ENCODE peak calls at places on chromosome 22, in four cellular contexts. H, B, W and X are unnamed samples.

GRCh38 chr22:50723991-50724390 is 14.0 kb upstream of the ACR start:
- DNase-seq in B (no peak), W (no peak), H (no peak), X (peak; percentile 52)

GRCh38 chr22:27201741-27202140 is 544.4 kb downstream of the MIAT start:
- DNase-seq in B (no peak), H (no peak), W (no peak), X (no peak)

GRCh38 chr22:19679476-19680099 is 34.7 kb upstream of the SEPTIN5 start:
- DNase-seq in H (peak; percentile 33), B (peak; percentile 75), W (peak; percentile 31), X (peak; percentile 78)

GRCh38 chr22:20080776-20081654 is 974 bp downstream of the DGCR8 start:
- DNase-seq in H (peak; percentile 17), B (no peak), W (peak; percentile 71), X (peak; percentile 77)

GRCh38 chr22:38355275-38355674 is 38.0 kb upstream of the CSNK1E start:
- DNase-seq in W (no peak), B (peak; percentile 32), H (no peak), X (peak; percentile 62)

GRCh38 chr22:39236321-39237275 is 8.2 kb downstream of the PDGFB start:
- DNase-seq in W (no peak), B (no peak), H (peak; percentile 97), X (peak; percentile 59)

GRCh38 chr22:28711820-28712777 is 29.5 kb downstream of the CHEK2 start:
- DNase-seq in W (peak; percentile 58), H (no peak), B (no peak), X (no peak)

GRCh38 chr22:49239264-49240015 is 588.2 kb downstream of the BRD1 start:
- DNase-seq in H (no peak), W (no peak), B (no peak), X (peak; percentile 67)

GRCh38 chr22:29524440-29525191 is 28.9 kb downstream of the THOC5 start:
- DNase-seq in B (no peak), W (peak; percentile 11), H (peak; percentile 55), X (no peak)

GRCh38 chr22:33555814-33556522 is 364.3 kb downstream of the LARGE1 start:
- DNase-seq in W (no peak), H (no peak), B (no peak), X (no peak)

GRCh38 chr22:19120829-19121630 is 1.2 kb downstream of the DGCR2 start:
- DNase-seq in W (peak; percentile 37), B (no peak), H (peak; percentile 28), X (no peak)

GRCh38 chr22:38623357-38623756 is 32.8 kb downstream of the FAM227A start:
- DNase-seq in H (no peak), B (no peak), W (no peak), X (no peak)

GRCh38 chr22:30325065-30325720 is 1.5 kb downstream of the TBC1D10A start:
- DNase-seq in B (peak; percentile 83), H (peak; percentile 6), W (peak; percentile 69), X (no peak)

GRCh38 chr22:49330421-49331222 is 497.1 kb downstream of the BRD1 start:
- DNase-seq in W (no peak), B (peak; percentile 52), H (no peak), X (peak; percentile 22)

GRCh38 chr22:22720201-22720723 is 75.8 kb downstream of the GGTLC2 start:
- DNase-seq in H (no peak), W (peak; percentile 19), B (no peak), X (no peak)

GRCh38 chr22:28139993-28140392 is 220.9 kb upstream of the PITPNB start:
- DNase-seq in H (peak; percentile 5), W (peak; percentile 65), B (no peak), X (no peak)

GRCh38 chr22:22714600-22715361 is 70.4 kb downstream of the GGTLC2 start:
- DNase-seq in B (no peak), W (no peak), H (no peak), X (no peak)

GRCh38 chr22:50169774-50170341 is 673 bp upstream of the PANX2 start:
- DNase-seq in W (no peak), B (peak; percentile 47), H (peak; percentile 49), X (no peak)

GRCh38 chr22:44186737-44187136 is 6.0 kb downstream of the PARVG start:
- DNase-seq in W (no peak), H (no peak), B (peak; percentile 33), X (peak; percentile 34)

GRCh38 chr22:28142361-28142801 is 223.3 kb upstream of the PITPNB start:
- DNase-seq in W (peak; percentile 92), B (no peak), H (no peak), X (no peak)

GRCh38 chr22:38860291-38861169 is 11.5 kb downstream of the CBX6 start:
- DNase-seq in B (peak; percentile 68), W (no peak), H (no peak), X (no peak)

GRCh38 chr22:19933328-19934241 is 8.0 kb upstream of the COMT start:
- DNase-seq in W (no peak), B (no peak), H (no peak), X (no peak)

GRCh38 chr22:46673677-46674236 is 53.6 kb downstream of the GRAMD4 start:
- DNase-seq in B (no peak), H (no peak), W (no peak), X (no peak)

DNA sequence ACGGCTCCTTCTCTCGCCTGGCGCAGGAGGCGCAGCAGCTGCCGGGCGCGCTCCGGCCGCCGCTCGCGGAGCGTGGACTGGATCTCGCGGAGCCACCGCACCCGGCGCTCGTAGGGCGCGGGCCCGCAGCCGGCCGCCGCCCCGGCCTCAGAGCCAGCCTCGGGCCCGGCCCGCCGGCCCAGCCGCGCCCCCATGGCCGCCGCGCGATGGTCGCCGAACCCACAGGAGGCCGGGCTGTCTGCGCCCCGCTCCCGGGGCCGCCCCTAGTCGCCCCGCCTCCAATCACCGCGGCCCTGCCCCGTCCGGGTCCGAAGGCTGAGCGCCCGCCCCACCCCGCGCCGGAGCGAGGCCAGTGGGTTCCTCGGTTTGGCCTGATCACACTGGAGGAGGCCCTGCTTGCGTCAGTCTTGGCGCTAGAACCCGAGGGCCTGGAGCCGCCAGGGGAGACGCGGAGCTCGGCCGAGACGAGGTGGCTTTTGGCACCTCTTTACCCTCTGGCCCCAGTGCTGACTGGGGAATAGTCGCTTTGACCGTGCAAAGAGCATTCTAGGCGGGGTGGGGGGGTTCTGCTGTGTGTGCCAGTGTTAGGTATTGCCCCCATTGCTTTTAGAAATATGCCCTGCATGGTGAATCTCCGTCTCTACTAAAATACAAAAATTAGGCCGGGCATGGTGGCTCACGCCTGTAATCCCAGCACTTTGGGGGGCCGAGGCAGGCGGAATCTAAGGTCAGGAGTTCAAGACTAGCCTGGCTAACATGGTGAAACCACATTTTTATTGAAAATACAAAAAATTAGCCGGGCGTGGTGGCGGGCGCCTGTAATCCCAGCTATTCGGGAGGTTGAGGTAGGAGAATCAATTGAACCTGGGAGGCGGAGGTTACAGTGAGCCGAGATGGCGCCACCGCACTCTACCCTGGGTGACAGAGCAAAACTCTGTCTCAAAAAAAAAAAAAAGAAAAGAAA is at the start of gene LRRC75B:
- DNase-seq in B (peak; percentile 97), W (peak; percentile 60), H (peak; percentile 92), X (peak; percentile 96)
- H3K27ac ChIP-seq in B (peak within 1 kb of the TSS; percentile 83), W (peak within 1 kb of the TSS; percentile 34), H (peak within 1 kb of the TSS; percentile 75), X (peak within 1 kb of the TSS; percentile 80)

DNA sequence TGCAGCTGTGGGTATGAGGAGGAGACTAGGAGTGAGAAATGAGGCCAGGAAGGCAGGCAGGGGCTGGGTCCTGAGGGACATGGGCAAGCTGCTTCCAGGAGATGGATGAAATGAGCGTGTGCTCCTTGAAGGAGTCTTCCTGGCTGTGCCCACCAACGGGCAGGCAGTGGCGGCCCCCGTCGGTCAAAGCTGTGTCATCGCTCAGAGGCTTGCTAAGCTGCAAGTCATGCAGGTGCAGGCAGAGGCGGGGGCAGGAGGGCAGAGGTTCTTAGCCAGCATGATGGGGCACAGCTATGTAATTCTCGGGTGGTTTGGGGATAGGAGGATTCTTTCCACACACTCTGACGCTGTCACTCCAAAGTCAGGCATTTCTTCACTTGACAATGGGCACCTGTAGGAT is 12.5 kb upstream of the PEX26 start:
- DNase-seq in B (no peak), H (no peak), W (no peak), X (no peak)
- H3K27ac ChIP-seq in B (no peak overlapping the region), H (no peak overlapping the region), W (no peak overlapping the region), X (no peak overlapping the region)

GRCh38 chr22:40482391-40482790 is 112.0 kb downstream of the SGSM3 start:
- DNase-seq in H (no peak), B (no peak), W (no peak), X (no peak)
- H3K27ac ChIP-seq in H (no peak overlapping the region), B (no peak overlapping the region), W (no peak overlapping the region), X (no peak overlapping the region)

DNA sequence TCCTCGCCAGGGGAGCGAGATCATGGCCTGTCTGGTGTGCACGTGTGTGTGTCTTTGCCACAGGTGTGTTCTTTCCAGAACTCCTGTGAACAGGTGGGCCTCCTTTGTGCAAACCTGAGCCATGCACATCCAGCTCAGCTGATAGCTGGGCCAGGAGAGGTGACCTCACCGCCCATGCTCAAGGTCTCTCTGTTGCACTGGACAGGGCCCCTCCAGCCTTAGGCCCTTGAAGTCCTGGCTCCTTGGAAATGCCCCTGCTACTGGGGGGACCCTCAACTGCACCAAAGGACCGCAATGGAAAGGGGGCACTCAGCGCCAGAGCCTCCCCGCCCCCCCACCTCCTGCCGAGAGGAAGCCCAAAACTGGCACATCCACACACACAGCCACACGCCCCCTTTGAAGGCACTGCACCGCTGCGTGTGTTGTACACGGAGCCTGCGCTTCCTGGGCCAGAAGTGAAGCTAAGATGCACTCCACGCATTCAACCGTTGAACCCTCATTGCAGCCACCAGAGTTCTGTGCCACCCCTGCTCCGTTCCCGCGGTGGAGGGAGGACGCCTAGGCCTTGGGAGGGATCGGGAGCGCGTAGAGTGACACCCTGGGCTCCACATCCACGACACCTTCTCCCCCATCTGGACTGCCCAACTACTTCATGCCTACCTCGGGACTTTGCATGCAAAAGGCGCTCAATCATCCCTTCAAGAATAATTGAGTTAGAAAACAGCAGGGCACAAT is 16.4 kb upstream of the IL2RB start:
- DNase-seq in W (no peak), H (no peak), B (no peak), X (peak; percentile 66)
- H3K27ac ChIP-seq in W (no peak overlapping the region), H (no peak overlapping the region), B (no peak overlapping the region), X (no peak overlapping the region)

GRCh38 chr22:42369250-42370041 is 62.8 kb downstream of the NFAM1 start:
- DNase-seq in B (peak; percentile 97), W (peak; percentile 81), H (peak; percentile 97), X (peak; percentile 98)
- H3K27ac ChIP-seq in B (peak overlapping the region; percentile 69), W (no peak overlapping the region), H (no peak overlapping the region), X (no peak overlapping the region)

DNA sequence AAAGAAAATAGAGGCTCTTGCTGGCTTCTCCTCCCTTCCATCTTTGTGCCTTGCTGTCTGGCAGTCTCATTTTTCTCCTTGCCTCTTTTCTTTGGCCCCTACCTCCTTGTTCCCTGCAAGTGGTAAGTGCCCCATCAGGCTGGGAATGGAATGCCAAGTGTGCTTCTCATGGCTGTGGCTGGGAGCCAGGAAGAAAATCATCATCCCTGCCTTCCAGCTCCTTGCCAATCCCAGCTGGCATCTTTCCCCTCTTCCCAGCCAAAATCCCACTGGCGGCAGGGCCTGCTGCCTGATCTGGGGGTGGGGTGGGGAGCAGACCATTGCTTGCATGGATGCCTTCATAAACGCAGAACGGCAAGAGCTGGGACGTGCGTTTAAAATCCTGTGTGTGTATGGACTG is 27.0 kb upstream of the SLC25A18 start:
- DNase-seq in B (no peak), W (no peak), H (no peak), X (no peak)
- H3K27ac ChIP-seq in B (no peak overlapping the region), W (no peak overlapping the region), H (no peak overlapping the region), X (no peak overlapping the region)